ENCODE peak calls at places on chromosome 22, in four cellular contexts. V is left lung, J is iPS DF 19.7, U is fibroblast of mammary gland. L is an unnamed sample.

GRCh38 chr22:40966683-40967082 is 15.5 kb downstream of the RBX1 start:
- DNase-seq in U (no peak), V (no peak), J (no peak), L (no peak)

GRCh38 chr22:30312053-30312452 is 14.7 kb downstream of the TBC1D10A start:
- DNase-seq in U (peak; percentile 50), V (no peak), J (no peak), L (no peak)

GRCh38 chr22:37419916-37420655 is 7.2 kb downstream of the ELFN2 start:
- DNase-seq in U (no peak), V (no peak), J (peak; percentile 35), L (no peak)

GRCh38 chr22:43487311-43488030 is 75.7 kb downstream of the MPPED1 start:
- DNase-seq in V (no peak), J (no peak), U (no peak), L (no peak)

GRCh38 chr22:36948273-36949055 is 35.0 kb downstream of the CSF2RB start:
- DNase-seq in V (no peak), J (no peak), U (no peak), L (no peak)

GRCh38 chr22:26546282-26546681 is 34.0 kb upstream of the TFIP11 start:
- DNase-seq in U (no peak), J (no peak), V (peak; percentile 60), L (no peak)

GRCh38 chr22:19105867-19106802 is 16.1 kb downstream of the DGCR2 start:
- DNase-seq in V (no peak), J (no peak), U (no peak), L (no peak)

GRCh38 chr22:20235453-20235991 is 32.6 kb downstream of the RTN4R start:
- DNase-seq in V (no peak), U (no peak), J (no peak), L (no peak)

GRCh38 chr22:42901790-42902508 is 44.9 kb upstream of the ARFGAP3 start:
- DNase-seq in V (no peak), J (no peak), U (no peak), L (no peak)

GRCh38 chr22:30947821-30948454 is 20.6 kb downstream of the MORC2 start:
- DNase-seq in V (no peak), U (peak; percentile 67), J (no peak), L (no peak)

GRCh38 chr22:36689583-36689982 is 14.0 kb downstream of the CACNG2 start:
- DNase-seq in J (no peak), V (no peak), U (no peak), L (no peak)

GRCh38 chr22:17896552-17896951 is 122.3 kb upstream of the BID start:
- DNase-seq in U (no peak), V (no peak), J (no peak), L (no peak)

GRCh38 chr22:48098936-48099245 is 1336.4 kb downstream of the TBC1D22A start:
- DNase-seq in J (no peak), U (no peak), V (no peak), L (no peak)

GRCh38 chr22:23789121-23789520 is 2.4 kb downstream of the SMARCB1 start:
- DNase-seq in J (no peak), V (no peak), U (no peak), L (no peak)

L was measured in iPS DF 6.9.